ENCODE peak calls at places on chromosomes 7 and 10, in four cellular contexts. O is activated CD8-positive, alpha-beta memory T cell treated with anti-CD3 and anti-CD28 coated beads, Interleukin-2, amount 50 U/mL, for 48 hours; Q is astrocyte; F is MG63. G is an unnamed sample.

GRCh38 chr7:157961731-157962457 is 625.1 kb downstream of the DNAJB6 start:
- DNase-seq in O (no peak), Q (no peak), F (no peak), G (peak)

GRCh38 chr7:16753932-16754571 is 497 bp downstream of the TSPAN13 start:
- DNase-seq in O (peak), Q (peak), F (peak), G (peak)

GRCh38 chr10:103456074-103456660 is 2.5 kb downstream of the CALHM1 start:
- DNase-seq in O (no peak), Q (no peak), F (no peak), G (no peak)

GRCh38 chr7:148883233-148884048 is 650 bp downstream of the EZH2 start:
- DNase-seq in O (peak), Q (no peak), F (peak), G (peak)

GRCh38 chr10:49296826-49297225 is 2.1 kb upstream of the C10orf71 start:
- DNase-seq in O (no peak), Q (no peak), F (no peak), G (no peak)

GRCh38 chr10:7501157-7501556 is 90.3 kb upstream of the SFMBT2 start:
- DNase-seq in O (no peak), Q (no peak), F (no peak), G (no peak)

GRCh38 chr7:101097561-101097960 is 12.3 kb downstream of the TRIM56 start:
- DNase-seq in O (no peak), Q (no peak), F (no peak), G (no peak)

GRCh38 chr7:101124376-101125056 is 2.4 kb upstream of the SERPINE1 start:
- DNase-seq in O (no peak), Q (peak), F (peak), G (peak)

GRCh38 chr7:107372298-107372697 is 97.6 kb upstream of the GPR22 start:
- DNase-seq in O (no peak), Q (peak), F (no peak), G (no peak)

GRCh38 chr10:95569368-95569767 is 8.2 kb upstream of the SORBS1 start:
- DNase-seq in O (no peak), Q (no peak), F (no peak), G (no peak)

GRCh38 chr10:92404592-92404991 is 113.6 kb downstream of the MARCHF5 start:
- DNase-seq in O (no peak), Q (no peak), F (no peak), G (no peak)

GRCh38 chr10:118505363-118505762 is 90.1 kb downstream of the PRLHR start:
- DNase-seq in O (no peak), Q (no peak), F (no peak), G (no peak)

GRCh38 chr7:158587425-158588084 is at the start of gene PTPRN2:
- DNase-seq in O (peak), Q (peak), F (peak), G (peak)

GRCh38 chr7:7920481-7920880 is 48.1 kb upstream of the GLCCI1 start:
- DNase-seq in O (no peak), Q (no peak), F (no peak), G (peak)

GRCh38 chr10:84156768-84157167 is 16.8 kb upstream of the GPR15LG start:
- DNase-seq in O (peak), Q (no peak), F (peak), G (peak)

GRCh38 chr10:52966904-52967303 is 194.3 kb upstream of the MBL2 start:
- DNase-seq in O (no peak), Q (no peak), F (no peak), G (no peak)

GRCh38 chr7:157519246-157519645 is 182.4 kb downstream of the DNAJB6 start:
- DNase-seq in O (peak), Q (no peak), F (no peak), G (no peak)

GRCh38 chr7:26857534-26858228 is 6.7 kb downstream of the SKAP2 start:
- DNase-seq in O (no peak), Q (no peak), F (peak), G (no peak)

GRCh38 chr10:94008526-94008925 is 14.8 kb downstream of the PLCE1 start:
- DNase-seq in O (no peak), Q (no peak), F (no peak), G (no peak)

GRCh38 chr7:50598455-50599343 is 33.5 kb upstream of the DDC start:
- DNase-seq in O (no peak), Q (no peak), F (no peak), G (no peak)

GRCh38 chr7:135707570-135707966 is 20.4 kb downstream of the SLC13A4 start:
- DNase-seq in O (no peak), Q (no peak), F (no peak), G (no peak)

GRCh38 chr7:7271094-7271874 is 88.9 kb downstream of the C1GALT1 start:
- DNase-seq in O (no peak), Q (no peak), F (no peak), G (no peak)

GRCh38 chr7:12638851-12639467 is 48.5 kb upstream of the ARL4A start:
- DNase-seq in O (no peak), Q (peak), F (no peak), G (peak)

GRCh38 chr7:134186022-134186421 is 58.9 kb downstream of the LRGUK start:
- DNase-seq in O (no peak), Q (peak), F (no peak), G (no peak)

GRCh38 chr7:64098-64521 is 128.3 kb upstream of the FAM20C start:
- DNase-seq in O (no peak), Q (peak), F (peak), G (peak)

GRCh38 chr10:131280101-131280500 is 31.4 kb downstream of the TCERG1L start:
- DNase-seq in O (no peak), Q (no peak), F (no peak), G (no peak)

GRCh38 chr7:82839555-82839954 is 323.1 kb downstream of the PCLO start:
- DNase-seq in O (no peak), Q (no peak), F (no peak), G (no peak)

GRCh38 chr10:50607526-50607925 is 16.2 kb downstream of the SGMS1 start:
- DNase-seq in O (no peak), Q (no peak), F (no peak), G (no peak)

GRCh38 chr7:80307251-80307856 is 172.7 kb downstream of the GNAI1 start:
- DNase-seq in O (no peak), Q (peak), F (no peak), G (peak)

GRCh38 chr7:27129729-27130539 is 623 bp downstream of the HOXA4 start:
- DNase-seq in O (no peak), Q (no peak), F (peak), G (peak)

GRCh38 chr7:99006739-99007424 is 128.6 kb downstream of the TRRAP start:
- DNase-seq in O (peak), Q (no peak), F (no peak), G (no peak)

GRCh38 chr10:266974-267425 is 131.7 kb downstream of the ZMYND11 start:
- DNase-seq in O (no peak), Q (peak), F (no peak), G (peak)

GRCh38 chr10:99394761-99395386 is 35.5 kb downstream of the GOT1 start:
- DNase-seq in O (no peak), Q (no peak), F (no peak), G (peak)

GRCh38 chr10:24235471-24235870 is 26.5 kb downstream of the KIAA1217 start:
- DNase-seq in O (no peak), Q (no peak), F (no peak), G (no peak)

GRCh38 chr10:131690805-131691239 is 210.0 kb upstream of the PPP2R2D start:
- DNase-seq in O (no peak), Q (no peak), F (no peak), G (no peak)

GRCh38 chr7:67671006-67671405 is 674.4 kb downstream of the TYW1 start:
- DNase-seq in O (no peak), Q (no peak), F (peak), G (no peak)